ENCODE peak calls at places on chromosome 2, in six cellular contexts. Q is activated effector memory CD4-positive, alpha-beta T cell treated with anti-CD3 and anti-CD28 coated beads, Interleukin-2, amount 50 U/mL, for 16 hours; A is SW480; V is COR-L47; I is NCI-H510A treated with DMSO at 0.1 percent for 48 hours; C is kidney glomerular epithelial cell. L is an unnamed sample.

GRCh38 chr2:54969295-54969939 is 80.8 kb downstream of the RTN4 start:
- DNase-seq in Q (no peak), A (no peak), V (no peak), I (peak), C (no peak), L (no peak)

GRCh38 chr2:174021056-174021656 is 56.0 kb upstream of the SP3 start:
- DNase-seq in Q (no peak), A (no peak), V (no peak), I (no peak), C (no peak), L (no peak)

GRCh38 chr2:141068053-141068682 is 1062.6 kb downstream of the LRP1B start:
- DNase-seq in Q (no peak), A (no peak), V (no peak), I (no peak), C (no peak), L (no peak)

GRCh38 chr2:220263300-220263699 is 635.9 kb downstream of the SLC4A3 start:
- DNase-seq in Q (no peak), A (no peak), V (no peak), I (no peak), C (no peak), L (no peak)

GRCh38 chr2:180573951-180574350 is 406.5 kb upstream of the UBE2E3 start:
- DNase-seq in Q (no peak), A (peak), V (no peak), I (no peak), C (peak), L (no peak)

GRCh38 chr2:133235959-133236358 is 332.3 kb downstream of the NCKAP5 start:
- DNase-seq in Q (no peak), A (no peak), V (no peak), I (no peak), C (no peak), L (no peak)

GRCh38 chr2:148965596-148966431 is 72.7 kb upstream of the LYPD6B start:
- DNase-seq in Q (no peak), A (no peak), V (no peak), I (peak), C (no peak), L (peak)

GRCh38 chr2:178457390-178457886 is 6.3 kb downstream of the PJVK start:
- DNase-seq in Q (no peak), A (no peak), V (no peak), I (no peak), C (no peak), L (no peak)

GRCh38 chr2:182868423-182868822 is 2.0 kb upstream of the FRZB start:
- DNase-seq in Q (no peak), A (no peak), V (no peak), I (peak), C (no peak), L (no peak)

GRCh38 chr2:71566271-71566858 is 113.0 kb downstream of the DYSF start:
- DNase-seq in Q (no peak), A (no peak), V (no peak), I (no peak), C (no peak), L (no peak)

GRCh38 chr2:12341919-12342318 is 374.8 kb upstream of the TRIB2 start:
- DNase-seq in Q (no peak), A (no peak), V (no peak), I (no peak), C (no peak), L (no peak)

GRCh38 chr2:160581035-160581434 is 87.4 kb upstream of the RBMS1 start:
- DNase-seq in Q (no peak), A (no peak), V (no peak), I (no peak), C (no peak), L (no peak)

GRCh38 chr2:234669001-234669400 is 172.1 kb upstream of the ARL4C start:
- DNase-seq in Q (no peak), A (no peak), V (no peak), I (no peak), C (no peak), L (no peak)

GRCh38 chr2:171571721-171572120 is 49.4 kb downstream of the CYBRD1 start:
- DNase-seq in Q (no peak), A (no peak), V (no peak), I (no peak), C (no peak), L (no peak)

GRCh38 chr2:40243581-40243980 is 208.3 kb downstream of the SLC8A1 start:
- DNase-seq in Q (no peak), A (no peak), V (no peak), I (peak), C (peak), L (no peak)

GRCh38 chr2:64327510-64328414 is 126.2 kb upstream of the LGALSL start:
- DNase-seq in Q (peak), A (peak), V (peak), I (peak), C (peak), L (peak)

GRCh38 chr2:20052229-20052871 is 922 bp upstream of the LAPTM4A start:
- DNase-seq in Q (no peak), A (peak), V (no peak), I (no peak), C (peak), L (no peak)

GRCh38 chr2:23237147-23237546 is 147.8 kb upstream of the KLHL29 start:
- DNase-seq in Q (no peak), A (no peak), V (no peak), I (no peak), C (no peak), L (no peak)

GRCh38 chr2:240338274-240338673 is 97.2 kb upstream of the GPC1 start:
- DNase-seq in Q (peak), A (no peak), V (no peak), I (no peak), C (no peak), L (no peak)

L was measured in Karpas-422.